ENCODE peak calls at places on chromosomes 13 and 19, in ten cellular contexts. P is brain microvascular endothelial cell; V is neuronal stem cell; F is effector memory CD4-positive, alpha-beta T cell; O is CD4-positive, alpha-beta T cell; J is cardiac muscle cell; Q is SJCRH30; X is GM23248; L is A673; I is WERI-Rb-1. R is an unnamed sample.

GRCh38 chr19:56976300-56976699 is 135.8 kb upstream of the PEG3 start:
- DNase-seq in J (no peak), O (no peak), P (no peak), V (no peak), L (no peak), F (no peak), Q (no peak), I (no peak), X (no peak), R (no peak)

GRCh38 chr19:33950141-33950805 is 153.6 kb downstream of the KCTD15 start:
- DNase-seq in Q (no peak), F (no peak), X (peak), V (no peak), J (peak), I (no peak), O (no peak), L (no peak), P (no peak), R (no peak)

GRCh38 chr13:97255515-97255999 is 33.4 kb downstream of the MBNL2 start:
- DNase-seq in X (no peak), V (no peak), L (no peak), J (no peak), Q (no peak), I (no peak), P (no peak), F (no peak), O (no peak), R (no peak)

GRCh38 chr19:50803633-50804419 is 13.6 kb downstream of the ACP4 start:
- DNase-seq in O (no peak), X (peak), J (peak), P (no peak), F (no peak), L (no peak), V (no peak), Q (peak), I (peak), R (no peak)

GRCh38 chr13:72261732-72262131 is 394.7 kb upstream of the DACH1 start:
- DNase-seq in X (no peak), O (no peak), I (no peak), J (no peak), V (no peak), F (no peak), L (no peak), P (no peak), Q (no peak), R (no peak)

GRCh38 chr13:53250272-53250875 is 221.8 kb downstream of the OLFM4 start:
- DNase-seq in J (peak), F (no peak), O (no peak), X (peak), P (peak), Q (peak), V (peak), I (no peak), L (peak), R (no peak)

GRCh38 chr13:33229446-33230177 is 55.9 kb downstream of the STARD13 start:
- DNase-seq in X (no peak), Q (peak), V (no peak), F (no peak), P (no peak), O (no peak), I (no peak), J (no peak), L (peak), R (no peak)

GRCh38 chr19:6772028-6772865 is at the start of gene VAV1:
- DNase-seq in Q (no peak), P (no peak), O (peak), F (peak), I (no peak), X (no peak), V (no peak), J (no peak), L (peak), R (peak)

DNA sequence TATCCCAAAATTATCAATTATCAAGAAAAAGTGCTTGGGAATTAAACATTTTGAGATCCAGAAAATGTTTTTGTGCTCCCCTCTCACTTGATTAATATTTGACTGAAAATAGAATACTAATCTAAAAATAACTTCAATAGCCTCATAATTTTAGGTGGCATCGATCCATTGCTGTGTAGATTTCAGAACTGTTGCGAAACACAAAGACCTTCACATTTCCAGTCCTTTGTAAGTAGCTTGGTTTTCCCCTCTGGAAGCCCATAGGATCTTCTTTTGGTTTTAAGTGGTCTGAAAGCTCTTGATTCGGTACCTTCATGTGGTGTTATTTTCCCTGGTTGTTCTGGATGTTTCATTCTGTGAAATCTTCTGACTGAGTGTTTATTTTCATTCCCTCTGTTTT is 176.5 kb downstream of the NUFIP1 start:
- DNase-seq in F (no peak), L (no peak), I (no peak), Q (no peak), P (no peak), X (peak), J (no peak), V (no peak), O (no peak), R (no peak)
- H3K27ac ChIP-seq in F (no peak), L (no peak), I (no peak), Q (no peak), P (peak), X (no peak), J (no peak), V (no peak), O (no peak), R (no peak)

GRCh38 chr13:99431927-99432636 is 69.2 kb upstream of the TM9SF2 start:
- DNase-seq in L (no peak), J (peak), X (no peak), V (no peak), P (no peak), Q (no peak), I (peak), F (no peak), O (no peak), R (no peak)

GRCh38 chr13:99433543-99434075 is 67.7 kb upstream of the TM9SF2 start:
- DNase-seq in F (no peak), J (no peak), Q (no peak), I (peak), O (no peak), X (no peak), L (no peak), P (no peak), V (no peak), R (no peak)

GRCh38 chr13:99435116-99435515 is 66.2 kb upstream of the TM9SF2 start:
- DNase-seq in V (no peak), Q (no peak), I (peak), X (no peak), O (no peak), L (no peak), F (no peak), J (no peak), P (no peak), R (no peak)

GRCh38 chr13:99434258-99434788 is 66.9 kb upstream of the TM9SF2 start:
- DNase-seq in L (no peak), O (peak), J (no peak), P (no peak), Q (no peak), F (peak), I (peak), X (no peak), V (no peak), R (peak)

GRCh38 chr13:99432637-99433542 is 68.4 kb upstream of the TM9SF2 start:
- DNase-seq in F (peak), X (peak), I (peak), P (peak), Q (peak), J (peak), L (peak), V (peak), O (peak), R (peak)
- H3K27ac ChIP-seq in F (peak), X (peak), I (no peak), P (peak), Q (no peak), J (no peak), L (no peak), V (peak), O (peak), R (no peak)

GRCh38 chr13:51612867-51613266 is 28.6 kb downstream of the WDFY2 start:
- DNase-seq in F (no peak), Q (no peak), V (no peak), O (no peak), P (no peak), I (no peak), X (no peak), J (no peak), L (no peak), R (no peak)
- H3K27ac ChIP-seq in F (no peak), Q (no peak), V (no peak), O (no peak), P (no peak), I (no peak), X (no peak), J (no peak), L (peak), R (no peak)

DNA sequence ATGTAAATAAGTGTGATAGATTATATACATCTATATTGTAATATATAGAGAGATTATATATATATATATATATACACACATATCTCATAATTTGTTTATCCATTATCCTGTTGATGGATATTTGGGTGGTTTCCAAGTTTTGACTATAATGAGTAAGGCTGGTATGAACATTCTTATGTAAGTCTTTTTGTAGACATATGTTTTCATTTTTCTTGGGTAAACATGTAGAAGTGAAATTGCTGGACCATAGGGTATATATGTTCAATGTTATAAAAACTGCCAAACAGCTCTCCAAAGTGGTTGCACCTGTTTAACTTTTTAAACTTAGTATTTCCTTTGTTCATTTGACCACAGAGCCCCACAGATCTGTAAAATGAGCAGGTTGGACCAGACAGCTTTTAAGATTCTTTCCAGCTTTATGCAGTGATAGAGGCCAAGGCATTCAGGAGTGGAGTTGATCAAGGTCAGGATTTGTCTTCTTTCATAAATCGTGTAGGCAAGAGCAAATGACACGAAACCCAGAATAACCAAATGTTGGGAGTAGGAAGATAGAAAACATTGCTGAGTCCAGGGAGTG is 21.7 kb upstream of the KATNAL1 start:
- DNase-seq in Q (no peak), I (no peak), F (no peak), J (no peak), L (no peak), V (no peak), O (no peak), P (no peak), X (peak), R (no peak)
- H3K27ac ChIP-seq in Q (no peak), I (no peak), F (no peak), J (no peak), L (no peak), V (no peak), O (no peak), P (no peak), X (no peak), R (no peak)

GRCh38 chr19:40078377-40078776 is 12.4 kb downstream of the ZNF780A start:
- DNase-seq in F (no peak), O (no peak), P (no peak), J (no peak), L (no peak), X (peak), I (no peak), Q (no peak), V (no peak), R (no peak)
- H3K27ac ChIP-seq in F (no peak), O (no peak), P (no peak), J (no peak), L (no peak), X (no peak), I (no peak), Q (no peak), V (no peak), R (no peak)

R was measured in H9.